ENCODE peak calls at places on chromosomes 16 and 17, in ten cellular contexts. I, H, M, K, D, N, W, J, T and B are unnamed samples.

GRCh38 chr17:45273551-45273957 is 11.7 kb upstream of the SPATA32 start:
- DNase-seq in I (peak), H (no peak), M (no peak), K (no peak), D (no peak), N (no peak), W (no peak), J (no peak), T (no peak), B (no peak)

GRCh38 chr16:88792078-88792550 is 7.1 kb upstream of the PIEZO1 start:
- DNase-seq in I (no peak), H (no peak), M (no peak), K (peak), D (no peak), N (no peak), W (no peak), J (no peak), T (no peak), B (no peak)

GRCh38 chr17:67434061-67434525 is 57.0 kb downstream of the PITPNC1 start:
- DNase-seq in I (no peak), H (no peak), M (no peak), K (peak), D (no peak), N (no peak), W (no peak), J (peak), T (peak), B (no peak)

GRCh38 chr16:77443834-77444460 is 9.1 kb upstream of the ADAMTS18 start:
- DNase-seq in I (no peak), H (no peak), M (no peak), K (no peak), D (no peak), N (no peak), W (no peak), J (no peak), T (no peak), B (no peak)

GRCh38 chr17:20046629-20047028 is 37.5 kb downstream of the SPECC1 start:
- DNase-seq in I (no peak), H (no peak), M (no peak), K (no peak), D (no peak), N (no peak), W (no peak), J (no peak), T (no peak), B (no peak)

GRCh38 chr16:84067640-84068039 is 25.0 kb upstream of the SLC38A8 start:
- DNase-seq in I (no peak), H (no peak), M (no peak), K (no peak), D (no peak), N (no peak), W (no peak), J (no peak), T (no peak), B (no peak)

GRCh38 chr17:28170771-28171170 is 128.3 kb downstream of the NLK start:
- DNase-seq in I (peak), H (no peak), M (no peak), K (no peak), D (no peak), N (peak), W (no peak), J (no peak), T (no peak), B (no peak)

GRCh38 chr17:83055911-83056582 is 23.4 kb upstream of the METRNL start:
- DNase-seq in I (peak), H (peak), M (no peak), K (no peak), D (peak), N (peak), W (no peak), J (peak), T (no peak), B (no peak)

GRCh38 chr17:64741038-64741641 is 79.0 kb upstream of the SMURF2 start:
- DNase-seq in I (peak), H (no peak), M (no peak), K (no peak), D (no peak), N (peak), W (no peak), J (peak), T (no peak), B (no peak)

GRCh38 chr16:11100239-11100750 is 155.7 kb downstream of the SOCS1 start:
- DNase-seq in I (peak), H (peak), M (peak), K (no peak), D (no peak), N (peak), W (no peak), J (peak), T (no peak), B (peak)

GRCh38 chr16:28981517-28981916 is 3.3 kb upstream of the LAT start:
- DNase-seq in I (no peak), H (no peak), M (no peak), K (peak), D (no peak), N (no peak), W (no peak), J (no peak), T (no peak), B (peak)

GRCh38 chr16:54505479-54506247 is 219.1 kb upstream of the IRX3 start:
- DNase-seq in I (peak), H (no peak), M (no peak), K (no peak), D (no peak), N (no peak), W (no peak), J (no peak), T (no peak), B (no peak)

GRCh38 chr16:29702307-29702706 is 23.3 kb downstream of the QPRT start:
- DNase-seq in I (no peak), H (no peak), M (no peak), K (no peak), D (no peak), N (no peak), W (no peak), J (no peak), T (no peak), B (no peak)

GRCh38 chr17:61833536-61834203 is 29.7 kb downstream of the BRIP1 start:
- DNase-seq in I (peak), H (peak), M (no peak), K (no peak), D (no peak), N (peak), W (no peak), J (no peak), T (no peak), B (no peak)

GRCh38 chr17:71237903-71238538 is 882.8 kb upstream of the SOX9 start:
- DNase-seq in I (peak), H (peak), M (no peak), K (no peak), D (no peak), N (peak), W (peak), J (no peak), T (no peak), B (no peak)

GRCh38 chr17:76383645-76384221 is 676 bp upstream of the SPHK1 start:
- DNase-seq in I (peak), H (no peak), M (no peak), K (peak), D (no peak), N (peak), W (no peak), J (peak), T (peak), B (peak)

GRCh38 chr17:48961516-48962233 is 6.7 kb downstream of the GIP start:
- DNase-seq in I (peak), H (peak), M (no peak), K (no peak), D (peak), N (peak), W (no peak), J (no peak), T (no peak), B (peak)

GRCh38 chr17:56230660-56231059 is 77.4 kb downstream of the ANKFN1 start:
- DNase-seq in I (peak), H (no peak), M (no peak), K (peak), D (no peak), N (no peak), W (no peak), J (no peak), T (no peak), B (no peak)

GRCh38 chr16:85151603-85152413 is 39.5 kb upstream of the CIBAR2 start:
- DNase-seq in I (peak), H (no peak), M (no peak), K (no peak), D (peak), N (peak), W (no peak), J (peak), T (no peak), B (peak)

GRCh38 chr17:50634123-50634914 is at the start of gene ABCC3:
- DNase-seq in I (peak), H (no peak), M (no peak), K (no peak), D (peak), N (no peak), W (no peak), J (peak), T (no peak), B (no peak)

GRCh38 chr17:6711081-6711674 is 2.0 kb downstream of the SLC13A5 start:
- DNase-seq in I (no peak), H (no peak), M (no peak), K (no peak), D (no peak), N (no peak), W (no peak), J (peak), T (no peak), B (no peak)

GRCh38 chr16:50673496-50674275 is 7.4 kb downstream of the SNX20 start:
- DNase-seq in I (no peak), H (no peak), M (no peak), K (no peak), D (no peak), N (no peak), W (no peak), J (no peak), T (no peak), B (no peak)

GRCh38 chr17:14843086-14843795 is 421.9 kb downstream of the PMP22 start:
- DNase-seq in I (no peak), H (no peak), M (no peak), K (no peak), D (no peak), N (no peak), W (no peak), J (no peak), T (no peak), B (no peak)

GRCh38 chr16:67694611-67695010 is 24.5 kb downstream of the GFOD2 start:
- DNase-seq in I (no peak), H (no peak), M (no peak), K (no peak), D (no peak), N (no peak), W (no peak), J (no peak), T (no peak), B (no peak)

GRCh38 chr17:65531508-65532431 is 29.7 kb downstream of the AXIN2 start:
- DNase-seq in I (peak), H (peak), M (no peak), K (no peak), D (no peak), N (peak), W (no peak), J (peak), T (no peak), B (no peak)

GRCh38 chr16:68470461-68471150 is 22.3 kb upstream of the SMPD3 start:
- DNase-seq in I (no peak), H (no peak), M (no peak), K (peak), D (no peak), N (no peak), W (no peak), J (no peak), T (peak), B (peak)

GRCh38 chr16:67445913-67446907 is 15.3 kb downstream of the HSD11B2 start:
- DNase-seq in I (no peak), H (no peak), M (no peak), K (no peak), D (no peak), N (no peak), W (no peak), J (peak), T (no peak), B (no peak)

GRCh38 chr17:76816590-76817135 is 51.5 kb upstream of the MGAT5B start:
- DNase-seq in I (peak), H (peak), M (peak), K (peak), D (no peak), N (peak), W (peak), J (peak), T (peak), B (peak)

GRCh38 chr17:50909765-50910661 is 43.9 kb upstream of the TOB1 start:
- DNase-seq in I (no peak), H (no peak), M (no peak), K (peak), D (no peak), N (no peak), W (no peak), J (no peak), T (peak), B (no peak)

GRCh38 chr17:1260762-1261161 is 9.5 kb upstream of the BHLHA9 start:
- DNase-seq in I (no peak), H (no peak), M (no peak), K (no peak), D (no peak), N (no peak), W (no peak), J (no peak), T (no peak), B (no peak)

GRCh38 chr17:1977583-1978395 is 47.3 kb downstream of the RTN4RL1 start:
- DNase-seq in I (no peak), H (no peak), M (no peak), K (no peak), D (no peak), N (no peak), W (no peak), J (no peak), T (no peak), B (no peak)

GRCh38 chr17:78127888-78128615 is 503 bp downstream of the TMC6 start:
- DNase-seq in I (no peak), H (no peak), M (no peak), K (peak), D (no peak), N (no peak), W (no peak), J (peak), T (peak), B (peak)